ENCODE peak calls at places on chromosomes 2 and 18, in nine cellular contexts. F is SK-N-DZ; R is endothelial cell of umbilical vein; I is CD8-positive, alpha-beta T cell; H is AG09319; P is GM23248; D is HFFc6; A is activated T-cell treated with anti-CD3 and anti-CD28 coated beads for 1 hour; Y is NCI-H510A treated with DMSO at 0.1 percent for 48 hours. N is an unnamed sample.

GRCh38 chr2:181948227-181948626 is 37.4 kb upstream of the PPP1R1C start:
- DNase-seq in Y (no peak), I (no peak), H (no peak), A (no peak), D (peak; percentile 14), R (no peak), P (no peak), F (no peak), N (no peak)

GRCh38 chr2:113227290-113227689 is 51.4 kb downstream of the PAX8 start:
- DNase-seq in F (no peak), P (no peak), H (no peak), R (no peak), A (no peak), D (no peak), I (no peak), Y (no peak), N (peak; percentile 43)

GRCh38 chr18:47407736-47408135 is 156.3 kb upstream of the SKOR2 start:
- DNase-seq in A (no peak), Y (no peak), D (no peak), P (no peak), H (no peak), I (no peak), F (no peak), R (no peak), N (no peak)

GRCh38 chr2:181058378-181059269 is 78.2 kb downstream of the UBE2E3 start:
- DNase-seq in Y (peak; percentile 61), A (peak; percentile 9), R (peak; percentile 53), H (no peak), I (peak; percentile 50), P (peak; percentile 37), D (no peak), F (peak; percentile 59), N (peak; percentile 51)

GRCh38 chr18:46754661-46755292 is 2.1 kb downstream of the ST8SIA5 start:
- DNase-seq in P (no peak), Y (no peak), I (no peak), H (no peak), A (no peak), F (no peak), R (no peak), D (no peak), N (no peak)

GRCh38 chr18:35695803-35696202 is 114.3 kb downstream of the GALNT1 start:
- DNase-seq in Y (no peak), P (no peak), I (no peak), A (no peak), F (no peak), D (no peak), H (no peak), R (no peak), N (no peak)

GRCh38 chr18:26017929-26018328 is 72.5 kb downstream of the SS18 start:
- DNase-seq in P (peak; percentile 12), D (no peak), A (no peak), H (no peak), I (no peak), F (no peak), R (peak; percentile 25), Y (no peak), N (peak; percentile 9)

GRCh38 chr2:9408641-9409151 is 14.6 kb downstream of the ITGB1BP1 start:
- DNase-seq in A (no peak), R (no peak), H (no peak), Y (no peak), D (no peak), I (peak; percentile 19), P (no peak), F (no peak), N (no peak)

GRCh38 chr2:187372213-187372612 is 75.8 kb downstream of the CALCRL start:
- DNase-seq in Y (no peak), D (peak; percentile 1), R (no peak), F (no peak), I (no peak), P (peak; percentile 32), A (no peak), H (no peak), N (peak; percentile 30)

GRCh38 chr2:14634885-14635871 is 2.7 kb downstream of the LRATD1 start:
- DNase-seq in R (peak; percentile 22), H (no peak), F (peak; percentile 75), Y (peak; percentile 88), P (peak; percentile 79), D (peak; percentile 1), A (no peak), I (no peak), N (peak; percentile 61)

GRCh38 chr18:28922936-28923335 is 746.0 kb upstream of the CDH2 start:
- DNase-seq in H (no peak), F (no peak), Y (no peak), R (no peak), I (no peak), P (no peak), D (no peak), A (no peak), N (no peak)

GRCh38 chr2:218405365-218406208 is 5.9 kb downstream of the CTDSP1 start:
- DNase-seq in I (peak; percentile 59), Y (no peak), R (no peak), A (no peak), P (no peak), H (no peak), F (peak; percentile 40), D (no peak), N (no peak)

GRCh38 chr2:65349863-65350262 is 82.5 kb downstream of the SPRED2 start:
- DNase-seq in I (no peak), A (no peak), F (peak; percentile 78), Y (peak; percentile 77), R (peak; percentile 71), D (peak; percentile 27), H (no peak), P (peak; percentile 77), N (peak; percentile 83)

GRCh38 chr2:86807462-86808275 is 17.0 kb upstream of the CD8A start:
- DNase-seq in D (no peak), I (peak; percentile 87), F (peak; percentile 82), A (no peak), H (no peak), Y (peak; percentile 12), P (peak; percentile 33), R (peak; percentile 29), N (peak; percentile 29)

GRCh38 chr2:147495741-147496140 is 349.1 kb upstream of the ACVR2A start:
- DNase-seq in P (peak; percentile 12), D (no peak), F (no peak), R (no peak), Y (no peak), I (no peak), H (no peak), A (no peak), N (no peak)

GRCh38 chr18:48542513-48543181 is 3.8 kb downstream of the CTIF start:
- DNase-seq in D (no peak), I (peak; percentile 41), P (no peak), F (no peak), A (no peak), H (no peak), Y (no peak), R (no peak), N (no peak)

GRCh38 chr2:85266424-85267041 is 61.3 kb downstream of the TGOLN2 start:
- DNase-seq in D (no peak), I (peak; percentile 79), P (peak; percentile 68), F (peak; percentile 56), Y (no peak), H (no peak), A (peak; percentile 64), R (peak; percentile 25), N (peak; percentile 60)

GRCh38 chr2:12957251-12957650 is 240.5 kb downstream of the TRIB2 start:
- DNase-seq in A (no peak), F (no peak), H (no peak), I (no peak), P (no peak), D (no peak), Y (no peak), R (no peak), N (no peak)

GRCh38 chr2:142217804-142218203 is 87.0 kb upstream of the LRP1B start:
- DNase-seq in R (no peak), Y (no peak), D (no peak), I (no peak), P (peak; percentile 0), H (no peak), F (no peak), A (no peak), N (peak; percentile 63)

GRCh38 chr18:2889761-2890192 is 43.0 kb downstream of the EMILIN2 start:
- DNase-seq in P (peak; percentile 43), H (no peak), I (peak; percentile 2), D (no peak), Y (no peak), A (no peak), F (no peak), R (no peak), N (no peak)

GRCh38 chr2:186617771-186618170 is 27.9 kb downstream of the ITGAV start:
- DNase-seq in R (no peak), F (no peak), I (no peak), P (no peak), D (no peak), A (no peak), H (no peak), Y (no peak), N (no peak)

GRCh38 chr2:207311316-207312005 is 145.7 kb upstream of the KLF7 start:
- DNase-seq in F (peak; percentile 53), I (no peak), R (peak; percentile 88), H (peak; percentile 69), P (peak; percentile 96), D (peak; percentile 87), A (no peak), Y (peak; percentile 35), N (peak; percentile 99)

GRCh38 chr18:21179590-21180220 is 62.3 kb upstream of the GREB1L start:
- DNase-seq in F (peak; percentile 63), R (peak; percentile 50), D (peak; percentile 62), H (peak; percentile 41), I (peak; percentile 59), Y (peak; percentile 2), P (peak; percentile 80), A (peak; percentile 29), N (peak; percentile 71)

GRCh38 chr2:141611143-141611571 is 519.7 kb downstream of the LRP1B start:
- DNase-seq in A (no peak), H (no peak), R (peak; percentile 87), P (no peak), Y (no peak), F (no peak), D (no peak), I (no peak), N (peak; percentile 51)

GRCh38 chr2:3584076-3584475 is 9.0 kb downstream of the RPS7 start:
- DNase-seq in I (no peak), R (no peak), Y (no peak), P (no peak), H (no peak), F (no peak), D (no peak), A (no peak), N (no peak)

N was measured in iris pigment epithelial cell.